ENCODE peak calls at places on chromosome 15, in ten cellular contexts. U is astrocyte of the spinal cord, G is stomach, R is HepG2, E is cardiac muscle cell, Z is tibial artery, I is cardiac fibroblast, Y is sigmoid colon, J is astrocyte of the cerebellum, V is IMR-90. L is an unnamed sample.

GRCh38 chr15:45093013-45093412 is 21.0 kb downstream of the DUOX2 start:
- DNase-seq in V (no peak), U (no peak), J (no peak), Y (peak), G (no peak), I (no peak), E (no peak), R (no peak), Z (no peak), L (no peak)

GRCh38 chr15:95446854-95447253 is 883.6 kb upstream of the NR2F2 start:
- DNase-seq in J (no peak), V (no peak), U (no peak), Y (no peak), G (no peak), E (no peak), R (no peak), I (no peak), Z (no peak), L (no peak)

GRCh38 chr15:81491414-81492101 is 117.5 kb upstream of the TMC3 start:
- DNase-seq in V (peak), E (no peak), U (no peak), I (no peak), Z (no peak), R (no peak), G (no peak), J (no peak), Y (no peak), L (peak)

GRCh38 chr15:45249125-45249780 is 2.8 kb upstream of the SLC28A2 start:
- DNase-seq in E (no peak), R (no peak), V (no peak), Y (no peak), J (no peak), G (no peak), I (no peak), Z (no peak), U (no peak), L (no peak)

GRCh38 chr15:66730168-66731014 is 28.4 kb downstream of the SMAD6 start:
- DNase-seq in R (no peak), Y (peak), I (no peak), E (no peak), G (no peak), J (no peak), V (peak), Z (no peak), U (peak), L (peak)

GRCh38 chr15:69253156-69253555 is 45.6 kb upstream of the PAQR5 start:
- DNase-seq in E (peak), R (no peak), Z (no peak), G (no peak), U (peak), J (peak), V (peak), Y (no peak), I (peak), L (peak)

GRCh38 chr15:38129531-38130199 is 123.0 kb upstream of the SPRED1 start:
- DNase-seq in I (peak), Y (peak), R (no peak), V (peak), E (peak), G (peak), U (peak), J (peak), Z (peak), L (peak)

GRCh38 chr15:42282926-42283325 is 9.7 kb upstream of the TMEM87A start:
- DNase-seq in Z (no peak), U (no peak), G (no peak), I (no peak), Y (no peak), J (no peak), E (no peak), V (no peak), R (no peak), L (no peak)

GRCh38 chr15:70088427-70088826 is 9.3 kb downstream of the TLE3 start:
- DNase-seq in V (no peak), J (no peak), Z (no peak), U (no peak), Y (no peak), R (no peak), E (no peak), G (no peak), I (no peak), L (no peak)

GRCh38 chr15:39172380-39173281 is 408.2 kb upstream of the THBS1 start:
- DNase-seq in Z (no peak), G (no peak), I (peak), U (peak), Y (peak), E (peak), R (peak), J (peak), V (peak), L (peak)

GRCh38 chr15:39804026-39804425 is 21.4 kb upstream of the FSIP1 start:
- DNase-seq in V (peak), Y (no peak), R (peak), E (peak), U (no peak), G (no peak), Z (no peak), J (no peak), I (peak), L (peak)

GRCh38 chr15:71044006-71044405 is 71.3 kb upstream of the THSD4 start:
- DNase-seq in R (no peak), I (peak), U (peak), Y (no peak), G (no peak), Z (no peak), V (peak), J (no peak), E (peak), L (peak)

GRCh38 chr15:67914537-67915373 is 74.9 kb upstream of the RNU6-1 start:
- DNase-seq in Z (peak), J (no peak), Y (peak), R (peak), G (peak), I (peak), U (peak), E (peak), V (peak), L (peak)

GRCh38 chr15:101676965-101677364 is 24.8 kb upstream of the TM2D3 start:
- DNase-seq in V (peak), E (no peak), J (no peak), Y (no peak), Z (no peak), I (no peak), U (peak), G (no peak), R (no peak), L (no peak)

GRCh38 chr15:38414351-38414750 is 39.6 kb upstream of the FAM98B start:
- DNase-seq in J (peak), R (peak), G (peak), E (peak), V (peak), I (peak), U (peak), Y (peak), Z (peak), L (peak)

GRCh38 chr15:65603134-65603533 is 7.8 kb downstream of the INTS14 start:
- DNase-seq in R (no peak), I (no peak), U (no peak), G (no peak), Z (no peak), V (no peak), Y (no peak), J (no peak), E (no peak), L (no peak)

GRCh38 chr15:61144055-61144454 is 85.0 kb downstream of the RORA start:
- DNase-seq in J (no peak), Z (no peak), U (no peak), I (no peak), G (no peak), V (no peak), R (no peak), E (no peak), Y (no peak), L (no peak)

GRCh38 chr15:81280086-81280485 is 43.9 kb downstream of the STARD5 start:
- DNase-seq in J (no peak), V (no peak), Z (no peak), R (no peak), G (no peak), U (no peak), E (no peak), I (no peak), Y (no peak), L (no peak)

GRCh38 chr15:68403161-68403941 is 28.6 kb downstream of the ITGA11 start:
- DNase-seq in U (no peak), V (no peak), J (no peak), Z (no peak), Y (no peak), R (no peak), I (no peak), E (no peak), G (peak), L (no peak)

GRCh38 chr15:58498821-58499580 is 67.2 kb downstream of the LIPC start:
- DNase-seq in R (no peak), J (no peak), G (no peak), E (peak), Y (no peak), Z (no peak), I (peak), U (peak), V (peak), L (peak)

GRCh38 chr15:77181305-77182074 is 110.6 kb upstream of the TSPAN3 start:
- DNase-seq in J (no peak), I (no peak), R (no peak), G (no peak), E (no peak), V (no peak), Y (no peak), Z (no peak), U (no peak), L (no peak)

GRCh38 chr15:45064386-45064785 is 41.4 kb downstream of the SORD start:
- DNase-seq in G (peak), E (peak), U (peak), V (peak), Z (no peak), R (peak), Y (no peak), I (peak), J (peak), L (peak)

GRCh38 chr15:65303687-65304392 is 637 bp upstream of the RNU5B-1 start:
- DNase-seq in R (peak), Y (peak), E (peak), U (peak), G (peak), Z (peak), V (peak), J (no peak), I (peak), L (peak)

GRCh38 chr15:65326109-65326508 is 21.6 kb downstream of the RNU5B-1 start:
- DNase-seq in J (no peak), I (peak), Z (no peak), Y (peak), G (no peak), V (no peak), R (no peak), U (no peak), E (peak), L (peak)

GRCh38 chr15:55685292-55685691 is 57.7 kb downstream of the PRTG start:
- DNase-seq in G (no peak), E (peak), Y (no peak), R (no peak), U (no peak), Z (no peak), I (peak), V (peak), J (no peak), L (peak)

GRCh38 chr15:77836116-77836798 is 203.5 kb upstream of the LINGO1 start:
- DNase-seq in E (peak), G (no peak), I (peak), Y (peak), J (peak), Z (no peak), V (peak), U (peak), R (no peak), L (peak)

GRCh38 chr15:64642875-64643274 is 132.5 kb downstream of the RBPMS2 start:
- DNase-seq in G (no peak), I (no peak), Y (no peak), Z (no peak), U (no peak), E (no peak), J (no peak), V (no peak), R (peak), L (no peak)

GRCh38 chr15:69926011-69926410 is 171.7 kb downstream of the TLE3 start:
- DNase-seq in R (no peak), E (peak), Z (no peak), J (peak), U (peak), Y (no peak), V (no peak), I (peak), G (no peak), L (peak)

DNA sequence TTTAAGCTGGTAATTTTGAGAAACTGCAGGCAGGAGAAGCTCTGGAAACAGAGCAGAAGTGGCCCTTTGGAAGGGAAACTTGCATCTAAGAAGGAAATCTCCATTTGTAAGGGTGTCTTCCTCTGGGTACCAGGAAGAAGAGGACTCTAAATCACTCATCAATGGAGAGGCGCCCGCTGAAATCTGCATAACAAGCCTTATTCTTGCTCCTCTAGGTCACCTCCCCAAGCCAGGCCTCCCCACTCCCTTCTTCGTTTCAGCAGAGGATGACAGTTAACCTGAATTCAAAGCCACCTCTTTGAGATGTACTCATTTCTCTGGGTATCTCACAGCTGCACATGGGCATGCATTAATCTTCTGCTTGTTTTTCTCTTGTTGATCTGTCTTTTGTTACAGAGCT is 51.6 kb downstream of the GABRB3 start:
- DNase-seq in G (no peak), I (no peak), J (no peak), V (no peak), E (no peak), Z (no peak), U (no peak), Y (no peak), R (no peak), L (no peak)
- H3K4me3 ChIP-seq in G (no peak), I (no peak), J (no peak), V (no peak), E (no peak), Z (no peak), U (no peak), Y (no peak), R (no peak), L (no peak)

DNA sequence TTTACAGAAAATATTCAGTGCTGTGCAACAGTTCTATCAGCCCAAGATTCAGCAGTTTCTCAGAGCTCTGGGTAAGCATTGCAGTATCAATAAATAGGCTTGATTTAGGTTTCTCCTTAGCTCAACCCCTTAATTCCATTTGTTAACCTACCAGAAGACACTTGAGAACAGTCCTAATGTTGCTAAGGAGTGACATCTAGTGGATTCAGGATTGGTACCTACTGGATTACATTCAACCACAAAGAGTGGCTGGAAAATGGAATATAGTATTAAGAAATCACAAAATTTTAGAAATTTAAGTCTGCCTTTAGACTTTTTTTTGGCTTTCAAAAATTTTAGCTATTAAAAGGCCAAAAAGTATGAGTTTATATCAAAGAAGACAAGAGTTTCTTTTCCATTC is 34.7 kb downstream of the POLG start:
- DNase-seq in J (peak), Z (no peak), V (peak), I (peak), G (no peak), R (no peak), U (peak), E (peak), Y (no peak), L (peak)
- TF ChIP-seq CTCF in J (peak), Z (peak), V (peak), I (peak), G (no peak), R (peak), U (peak), E (peak), Y (no peak), L (peak)

GRCh38 chr15:92654662-92655061 is 913 bp downstream of the FAM174B start:
- DNase-seq in I (no peak), Z (no peak), Y (no peak), U (no peak), J (no peak), V (no peak), R (no peak), E (no peak), G (no peak), L (no peak)

GRCh38 chr15:92655178-92655995 is at the start of gene FAM174B:
- DNase-seq in R (no peak), G (peak), J (no peak), Z (no peak), U (no peak), I (peak), V (no peak), Y (peak), E (peak), L (peak)

GRCh38 chr15:92653366-92653765 is 2.2 kb downstream of the FAM174B start:
- DNase-seq in U (no peak), R (no peak), I (no peak), V (no peak), J (no peak), Y (no peak), Z (no peak), G (no peak), E (no peak), L (no peak)

GRCh38 chr15:92652576-92652966 is 3.0 kb downstream of the FAM174B start:
- DNase-seq in Y (no peak), V (no peak), U (no peak), G (no peak), I (no peak), J (no peak), R (no peak), Z (no peak), E (no peak), L (no peak)

DNA sequence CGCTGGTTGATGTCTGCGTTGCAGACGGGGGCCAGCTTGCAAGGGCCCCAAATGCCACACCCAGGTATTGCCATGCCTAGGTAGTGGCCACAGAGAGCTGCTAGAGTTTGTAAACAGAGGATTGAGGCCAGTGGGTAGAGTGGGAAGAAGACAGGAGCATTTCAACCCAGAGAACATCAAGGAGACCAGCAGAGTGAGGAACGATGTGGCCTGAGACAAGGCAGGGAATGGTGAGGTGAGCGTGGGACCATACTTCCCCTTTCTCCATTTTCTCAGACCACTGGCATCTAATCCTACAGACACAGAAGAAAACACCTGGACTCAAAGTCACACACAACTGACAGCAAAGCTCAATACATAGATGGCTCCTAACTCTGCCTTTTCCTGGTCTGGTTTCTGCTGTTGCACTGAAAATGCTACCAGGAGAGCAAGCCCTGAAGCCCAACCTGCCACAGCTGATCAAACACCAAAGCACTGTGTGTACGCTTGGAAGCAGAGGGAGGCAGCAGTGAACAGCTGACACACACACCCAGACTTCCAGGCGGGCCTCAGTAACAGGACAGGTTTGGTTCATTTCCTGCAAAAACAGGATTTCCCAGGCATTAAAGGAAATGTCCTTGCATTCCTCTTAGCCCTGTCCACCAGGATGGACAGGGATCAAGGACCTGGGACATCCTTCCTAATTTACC is 1.6 kb downstream of the FAM174B start:
- DNase-seq in U (peak), Y (peak), I (no peak), J (no peak), V (no peak), E (no peak), G (peak), Z (no peak), R (peak), L (no peak)
- H3K4me3 ChIP-seq in U (no peak), Y (no peak), I (no peak), J (no peak), V (no peak), E (no peak), G (peak), Z (no peak), R (no peak), L (no peak)

GRCh38 chr15:29364429-29365078 is 94.9 kb upstream of the NSMCE3 start:
- DNase-seq in E (peak), U (peak), J (peak), Z (no peak), V (peak), G (no peak), I (peak), Y (no peak), R (peak), L (peak)
- TF ChIP-seq CTCF in E (peak), U (peak), J (peak), Z (no peak), V (no peak), G (no peak), I (peak), Y (peak), R (no peak), L (peak)

GRCh38 chr15:37105795-37106333 is 5.5 kb upstream of the MEIS2 start:
- DNase-seq in J (no peak), E (peak), R (no peak), Z (no peak), U (no peak), Y (no peak), V (no peak), G (no peak), I (peak), L (no peak)
- H3K4me3 ChIP-seq in J (no peak), E (peak), R (no peak), Z (no peak), U (no peak), Y (no peak), V (no peak), G (no peak), I (no peak), L (peak)

DNA sequence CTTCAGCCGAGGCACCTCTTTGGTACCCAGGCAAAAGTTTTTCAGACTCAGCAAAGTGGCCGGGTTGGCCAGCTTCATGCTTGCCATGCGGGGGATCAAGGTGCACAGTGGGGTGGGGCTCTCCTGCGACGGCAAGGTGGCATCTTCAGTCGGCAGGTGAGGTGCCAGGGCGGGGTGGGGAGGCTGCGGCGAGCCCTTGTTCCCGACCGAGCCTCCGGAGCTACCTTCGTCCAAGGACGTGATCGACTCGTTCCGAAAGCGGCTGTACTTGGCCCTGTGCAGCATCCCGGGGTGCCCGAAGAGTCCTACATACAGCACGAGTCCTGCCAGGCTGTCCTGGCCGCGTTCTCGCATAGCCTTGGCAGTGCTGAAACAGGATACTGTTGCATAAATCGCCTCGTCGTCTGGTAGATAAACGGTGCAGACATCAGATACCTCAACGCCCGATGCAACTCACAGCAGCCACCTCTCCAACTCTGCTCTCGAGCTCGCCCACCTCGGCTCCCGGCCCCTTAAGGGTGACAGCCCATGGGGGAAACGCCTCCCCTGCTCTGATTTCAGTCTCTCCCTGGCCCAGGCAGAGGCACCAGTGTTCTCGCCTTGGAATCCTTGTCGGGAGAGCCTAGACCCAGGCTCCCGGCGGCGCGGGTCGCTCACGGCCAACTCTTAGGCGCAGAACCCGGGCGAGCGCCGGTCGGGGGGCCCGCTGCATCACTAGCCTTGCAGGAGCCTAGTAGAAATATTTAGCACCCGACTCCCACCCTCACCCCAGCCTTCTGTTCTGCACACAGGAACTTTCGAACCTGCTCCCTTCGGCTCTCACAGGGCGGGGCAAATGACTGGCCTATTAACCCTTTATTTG is 826 bp downstream of the SHC4 start:
- DNase-seq in G (no peak), E (peak), Z (peak), U (peak), V (peak), R (no peak), Y (peak), J (no peak), I (peak), L (peak)
- TF ChIP-seq CTCF in G (no peak), E (no peak), Z (no peak), U (no peak), V (no peak), R (no peak), Y (no peak), J (no peak), I (no peak), L (no peak)